ENCODE peak calls at places on chromosomes 7 and 10, in seven cellular contexts. A is SK-N-SH, Q is HCT116, O is GM23248, K is neural progenitor cell, D is hepatocyte, L is GM23338. C is an unnamed sample.

GRCh38 chr7:93895859-93896258 is 5.3 kb upstream of the TFPI2 start:
- DNase-seq in A (no peak), Q (no peak), O (no peak), K (no peak), D (no peak), L (no peak), C (no peak)

GRCh38 chr10:110364531-110364937 is 59.8 kb upstream of the SMNDC1 start:
- DNase-seq in A (no peak), Q (peak; percentile 37), O (no peak), K (no peak), D (no peak), L (no peak), C (no peak)

GRCh38 chr7:77575187-77575586 is 38.1 kb downstream of the PTPN12 start:
- DNase-seq in A (no peak), Q (no peak), O (no peak), K (no peak), D (no peak), L (no peak), C (no peak)

GRCh38 chr10:48215148-48215982 is 59.1 kb downstream of the FRMPD2 start:
- DNase-seq in A (peak; percentile 40), Q (peak; percentile 28), O (peak; percentile 32), K (peak; percentile 72), D (peak; percentile 66), L (peak; percentile 78), C (peak; percentile 46)

GRCh38 chr7:30224511-30225031 is 59.8 kb upstream of the ZNRF2 start:
- DNase-seq in A (no peak), Q (no peak), O (peak; percentile 90), K (no peak), D (no peak), L (no peak), C (no peak)

GRCh38 chr7:131381069-131381838 is 53.6 kb downstream of the MKLN1 start:
- DNase-seq in A (no peak), Q (no peak), O (peak; percentile 76), K (no peak), D (no peak), L (no peak), C (no peak)

GRCh38 chr7:81715984-81716588 is 53.8 kb downstream of the HGF start:
- DNase-seq in A (peak; percentile 28), Q (peak; percentile 60), O (peak; percentile 43), K (peak; percentile 26), D (peak; percentile 17), L (peak; percentile 15), C (no peak)

GRCh38 chr10:31083765-31084184 is 52.1 kb upstream of the ZNF438 start:
- DNase-seq in A (peak; percentile 47), Q (peak; percentile 72), O (peak; percentile 62), K (peak; percentile 53), D (peak; percentile 42), L (peak; percentile 81), C (peak; percentile 15)

GRCh38 chr10:104589431-104589830 is 51.7 kb upstream of the SORCS3 start:
- DNase-seq in A (no peak), Q (no peak), O (peak; percentile 74), K (no peak), D (no peak), L (no peak), C (no peak)

GRCh38 chr7:140605337-140605736 is 35.3 kb downstream of the DENND2A start:
- DNase-seq in A (no peak), Q (no peak), O (peak; percentile 94), K (peak; percentile 41), D (no peak), L (peak; percentile 67), C (no peak)

GRCh38 chr10:55820478-55820877 is 540.6 kb downstream of the ZWINT start:
- DNase-seq in A (no peak), Q (no peak), O (no peak), K (no peak), D (no peak), L (peak; percentile 48), C (no peak)

GRCh38 chr10:77746313-77746712 is 108.7 kb upstream of the KCNMA1 start:
- DNase-seq in A (no peak), Q (no peak), O (peak; percentile 91), K (no peak), D (no peak), L (no peak), C (no peak)

GRCh38 chr7:3243256-3243655 is 57.8 kb upstream of the SDK1 start:
- DNase-seq in A (no peak), Q (no peak), O (no peak), K (no peak), D (no peak), L (no peak), C (no peak)

GRCh38 chr10:6918305-6918704 is 338.2 kb upstream of the PRKCQ start:
- DNase-seq in A (peak; percentile 24), Q (no peak), O (peak; percentile 24), K (peak; percentile 44), D (no peak), L (peak; percentile 67), C (peak; percentile 57)

GRCh38 chr7:155521007-155521742 is 25.2 kb downstream of the CNPY1 start:
- DNase-seq in A (no peak), Q (no peak), O (no peak), K (no peak), D (no peak), L (no peak), C (no peak)

GRCh38 chr7:155521743-155522398 is 24.5 kb downstream of the CNPY1 start:
- DNase-seq in A (no peak), Q (no peak), O (no peak), K (no peak), D (no peak), L (no peak), C (no peak)

GRCh38 chr7:155523168-155523675 is 23.1 kb downstream of the CNPY1 start:
- DNase-seq in A (no peak), Q (no peak), O (no peak), K (no peak), D (no peak), L (no peak), C (no peak)

GRCh38 chr7:155526225-155526624 is 20.1 kb downstream of the CNPY1 start:
- DNase-seq in A (no peak), Q (no peak), O (no peak), K (no peak), D (no peak), L (no peak), C (no peak)

DNA sequence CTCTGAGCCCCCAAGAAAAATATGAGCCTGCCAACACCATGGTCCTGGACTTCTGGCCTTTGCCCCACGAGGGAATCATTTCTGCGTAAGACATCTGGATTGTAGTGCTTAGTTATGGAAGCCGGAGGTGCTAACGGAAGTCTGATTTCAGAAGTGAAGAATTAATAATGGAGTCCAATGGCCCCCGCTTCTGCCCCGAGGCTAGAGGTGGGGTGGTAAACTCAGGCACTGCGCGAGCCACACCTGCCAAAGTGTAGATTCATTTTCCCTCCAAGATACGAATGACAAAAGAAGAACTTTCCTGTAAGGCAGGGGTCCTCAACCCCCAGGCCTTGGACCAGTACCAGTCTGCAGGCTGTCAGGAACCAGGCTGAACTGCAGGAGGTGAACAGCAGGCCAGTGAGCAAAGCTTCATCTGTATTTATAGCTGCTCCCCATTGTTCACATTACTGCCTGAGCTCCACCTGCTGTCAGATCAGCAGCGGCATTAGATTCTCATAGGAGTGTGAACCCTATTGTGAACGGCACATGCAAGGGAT is 22.3 kb downstream of the CNPY1 start:
- DNase-seq in A (no peak), Q (no peak), O (no peak), K (no peak), D (no peak), L (no peak), C (no peak)
- TF ChIP-seq EZH2phosphoT487 in A (no peak), Q (no peak), O (no peak), K (no peak), D (no peak), L (no peak), C (no peak)

GRCh38 chr7:21364838-21365267 is 63.0 kb upstream of the SP4 start:
- DNase-seq in A (no peak), Q (no peak), O (no peak), K (no peak), D (no peak), L (no peak), C (no peak)
- TF ChIP-seq EZH2phosphoT487 in A (no peak), Q (no peak), O (no peak), K (no peak), D (no peak), L (no peak), C (no peak)

GRCh38 chr7:69166979-69167516 is 431.2 kb upstream of the AUTS2 start:
- DNase-seq in A (no peak), Q (no peak), O (no peak), K (no peak), D (no peak), L (peak; percentile 1), C (no peak)
- TF ChIP-seq EZH2phosphoT487 in A (no peak), Q (no peak), O (no peak), K (no peak), D (no peak), L (no peak), C (no peak)

GRCh38 chr7:143493755-143494154 is 16.1 kb downstream of the TAS2R41 start:
- DNase-seq in A (no peak), Q (no peak), O (no peak), K (no peak), D (no peak), L (no peak), C (no peak)

GRCh38 chr7:143492043-143492471 is 14.4 kb downstream of the TAS2R41 start:
- DNase-seq in A (no peak), Q (peak; percentile 27), O (peak; percentile 91), K (no peak), D (peak; percentile 47), L (no peak), C (no peak)

GRCh38 chr7:143487566-143487965 is 9.9 kb downstream of the TAS2R41 start:
- DNase-seq in A (no peak), Q (no peak), O (peak; percentile 70), K (no peak), D (peak; percentile 51), L (no peak), C (no peak)

GRCh38 chr7:143492799-143493568 is 15.3 kb downstream of the TAS2R41 start:
- DNase-seq in A (no peak), Q (no peak), O (peak; percentile 75), K (no peak), D (no peak), L (no peak), C (no peak)

GRCh38 chr7:143490719-143491306 is 13.1 kb downstream of the TAS2R41 start:
- DNase-seq in A (no peak), Q (no peak), O (peak; percentile 58), K (peak; percentile 28), D (peak; percentile 50), L (peak; percentile 66), C (no peak)
- TF ChIP-seq EZH2phosphoT487 in A (no peak), Q (no peak), O (no peak), K (no peak), D (no peak), L (no peak), C (no peak)

GRCh38 chr10:129511758-129512157 is 44.7 kb downstream of the MGMT start:
- DNase-seq in A (no peak), Q (no peak), O (no peak), K (no peak), D (no peak), L (peak; percentile 9), C (no peak)
- TF ChIP-seq EZH2phosphoT487 in A (no peak), Q (no peak), O (no peak), K (no peak), D (no peak), L (no peak), C (no peak)

GRCh38 chr10:13684813-13685511 is 98.2 kb downstream of the PRPF18 start:
- DNase-seq in A (no peak), Q (no peak), O (peak; percentile 33), K (no peak), D (no peak), L (no peak), C (no peak)
- TF ChIP-seq EZH2phosphoT487 in A (no peak), Q (no peak), O (no peak), K (no peak), D (no peak), L (no peak), C (no peak)

C was measured in OCI-LY7.